ENCODE peak calls at places on chromosomes 13 and 19, in six cellular contexts. S is Calu3, Y is M059J, M is psoas muscle, O is EL, Q is nucleus accumbens. I is an unnamed sample.

GRCh38 chr13:101217086-101217485 is 199.2 kb downstream of the NALCN start:
- DNase-seq in S (no peak), Y (no peak), Q (no peak), O (no peak), M (no peak), I (no peak)

GRCh38 chr13:44132710-44133109 is 240.9 kb upstream of the SERP2 start:
- DNase-seq in Y (peak; percentile 89), Q (no peak), S (peak; percentile 39), M (peak; percentile 75), O (peak; percentile 81), I (no peak)

GRCh38 chr19:22256856-22257255 is 29.4 kb upstream of the ZNF729 start:
- DNase-seq in S (no peak), Y (no peak), O (no peak), M (no peak), Q (no peak), I (no peak)

GRCh38 chr19:9934132-9934950 is 2.0 kb downstream of the OLFM2 start:
- DNase-seq in Q (peak; percentile 60), O (peak; percentile 77), Y (peak; percentile 35), S (peak; percentile 79), M (peak; percentile 74), I (peak; percentile 65)

GRCh38 chr19:6425732-6426686 is 1.4 kb upstream of the KHSRP start:
- DNase-seq in Q (no peak), Y (peak; percentile 17), O (no peak), M (no peak), S (no peak), I (no peak)

GRCh38 chr19:43290568-43291359 is 21.4 kb upstream of the PSG9 start:
- DNase-seq in O (no peak), Q (no peak), Y (peak; percentile 20), S (peak; percentile 16), M (no peak), I (no peak)

GRCh38 chr13:112634102-112634501 is 46.1 kb upstream of the TUBGCP3 start:
- DNase-seq in Y (no peak), S (no peak), M (no peak), O (no peak), Q (no peak), I (no peak)

GRCh38 chr13:37306778-37307544 is 201.5 kb upstream of the CSNK1A1L start:
- DNase-seq in Q (no peak), S (peak; percentile 12), Y (peak; percentile 96), O (peak; percentile 93), M (no peak), I (no peak)

GRCh38 chr19:44747739-44748425 is 626 bp upstream of the BCL3 start:
- DNase-seq in S (peak; percentile 66), O (peak; percentile 77), Q (no peak), Y (peak; percentile 83), M (peak; percentile 80), I (peak; percentile 64)

GRCh38 chr13:110416131-110416584 is 109.1 kb downstream of the COL4A2 start:
- DNase-seq in S (no peak), Q (no peak), Y (no peak), M (no peak), O (no peak), I (no peak)

GRCh38 chr19:56732974-56733373 is 61.4 kb upstream of the ZNF835 start:
- DNase-seq in O (no peak), Y (no peak), M (no peak), S (no peak), Q (no peak), I (no peak)

GRCh38 chr13:42396501-42396900 is 124.5 kb downstream of the AKAP11 start:
- DNase-seq in O (no peak), Y (peak; percentile 23), M (no peak), S (no peak), Q (no peak), I (no peak)

GRCh38 chr13:66312312-66313087 is 917.6 kb downstream of the PCDH9 start:
- DNase-seq in M (no peak), O (peak; percentile 67), Q (no peak), S (no peak), Y (no peak), I (no peak)

GRCh38 chr13:85806553-85807175 is 7.4 kb upstream of the SLITRK6 start:
- DNase-seq in Y (peak; percentile 41), S (no peak), O (peak; percentile 55), M (no peak), Q (no peak), I (no peak)

GRCh38 chr13:109331898-109332297 is 454.5 kb downstream of the IRS2 start:
- DNase-seq in S (no peak), Y (peak; percentile 36), M (no peak), O (peak; percentile 34), Q (no peak), I (no peak)

GRCh38 chr19:4016486-4016885 is 8.9 kb downstream of the PIAS4 start:
- DNase-seq in S (no peak), M (no peak), O (no peak), Y (no peak), Q (peak; percentile 82), I (peak; percentile 74)

GRCh38 chr13:36674337-36675212 is 755 bp downstream of the SERTM1 start:
- DNase-seq in Y (no peak), M (no peak), O (no peak), Q (no peak), S (no peak), I (no peak)

GRCh38 chr13:34207872-34208271 is 389.9 kb downstream of the RFC3 start:
- DNase-seq in Y (no peak), S (no peak), O (peak; percentile 15), M (no peak), Q (no peak), I (no peak)

GRCh38 chr19:36771275-36772231 is 1.1 kb downstream of the ZNF850 start:
- DNase-seq in Q (peak; percentile 10), O (peak; percentile 88), M (peak; percentile 54), Y (peak; percentile 78), S (peak; percentile 81), I (no peak)

GRCh38 chr19:44725684-44726083 is 22.8 kb upstream of the BCL3 start:
- DNase-seq in Q (no peak), M (no peak), O (no peak), Y (no peak), S (no peak), I (no peak)

GRCh38 chr13:44583126-44583525 is 7.0 kb upstream of the TSC22D1 start:
- DNase-seq in O (peak; percentile 8), M (no peak), Q (no peak), S (no peak), Y (no peak), I (no peak)

GRCh38 chr13:82739881-82740280 is 1142.4 kb downstream of the SLITRK1 start:
- DNase-seq in M (no peak), Q (no peak), Y (no peak), O (no peak), S (no peak), I (no peak)

GRCh38 chr19:56839665-56840451 is 668 bp downstream of the PEG3 start:
- DNase-seq in S (no peak), M (peak; percentile 93), O (no peak), Y (peak; percentile 94), Q (peak; percentile 98), I (peak; percentile 96)

GRCh38 chr19:17448190-17448967 is at the start of gene TMEM221:
- DNase-seq in Y (peak; percentile 45), S (peak; percentile 65), O (peak; percentile 44), Q (no peak), M (peak; percentile 59), I (peak; percentile 4)

GRCh38 chr13:102845630-102846260 is at the start of gene ERCC5:
- DNase-seq in O (peak; percentile 96), M (peak; percentile 94), Q (peak; percentile 92), Y (peak; percentile 92), S (peak; percentile 77), I (peak; percentile 91)

GRCh38 chr13:34420975-34421719 is 520.9 kb upstream of the NBEA start:
- DNase-seq in Y (no peak), M (no peak), S (no peak), O (no peak), Q (no peak), I (no peak)

GRCh38 chr13:33352520-33352919 is 67.0 kb upstream of the STARD13 start:
- DNase-seq in S (no peak), Q (no peak), Y (no peak), O (no peak), M (peak; percentile 34), I (no peak)

GRCh38 chr13:33349996-33350826 is 64.7 kb upstream of the STARD13 start:
- DNase-seq in Q (no peak), O (peak; percentile 56), M (peak; percentile 61), Y (peak; percentile 40), S (peak; percentile 43), I (peak; percentile 30)

I was measured in C1 segment of cervical spinal cord.